ENCODE peak calls at places on chromosomes 2 and 18, in seven cellular contexts. G, Q, Y, S, L, N and E are unnamed samples.

GRCh38 chr2:238295144-238296112 is 7.0 kb upstream of the PER2 start:
- DNase-seq in G (no peak), Q (no peak), Y (no peak), S (no peak), L (no peak), N (no peak), E (no peak)

GRCh38 chr18:26477828-26478466 is 70.4 kb downstream of the KCTD1 start:
- DNase-seq in G (no peak), Q (no peak), Y (no peak), S (no peak), L (no peak), N (no peak), E (no peak)

GRCh38 chr2:65465857-65466256 is 33.5 kb upstream of the SPRED2 start:
- DNase-seq in G (no peak), Q (no peak), Y (no peak), S (no peak), L (no peak), N (no peak), E (no peak)

GRCh38 chr2:217105733-217106649 is 246.1 kb upstream of the TNP1 start:
- DNase-seq in G (no peak), Q (no peak), Y (no peak), S (peak), L (peak), N (no peak), E (no peak)

GRCh38 chr18:9866627-9867453 is 18.9 kb upstream of the TXNDC2 start:
- DNase-seq in G (no peak), Q (no peak), Y (no peak), S (no peak), L (peak), N (no peak), E (no peak)

GRCh38 chr18:34153711-34154110 is 71.0 kb downstream of the NOL4 start:
- DNase-seq in G (no peak), Q (no peak), Y (no peak), S (no peak), L (peak), N (no peak), E (no peak)

GRCh38 chr2:119590873-119591272 is 46.6 kb downstream of the CFAP221 start:
- DNase-seq in G (no peak), Q (no peak), Y (no peak), S (no peak), L (no peak), N (no peak), E (no peak)

GRCh38 chr2:183011741-183012140 is 26.5 kb downstream of the NCKAP1 start:
- DNase-seq in G (no peak), Q (no peak), Y (no peak), S (no peak), L (no peak), N (no peak), E (no peak)

GRCh38 chr18:57015036-57015805 is 131.7 kb upstream of the BOD1L2 start:
- DNase-seq in G (no peak), Q (no peak), Y (no peak), S (no peak), L (no peak), N (no peak), E (no peak)

GRCh38 chr2:7508220-7508943 is 591.2 kb downstream of the RNF144A start:
- DNase-seq in G (no peak), Q (no peak), Y (no peak), S (peak), L (no peak), N (no peak), E (no peak)

GRCh38 chr18:62982600-62983251 is 267.4 kb downstream of the PHLPP1 start:
- DNase-seq in G (peak), Q (peak), Y (peak), S (no peak), L (peak), N (peak), E (peak)

GRCh38 chr2:127573298-127573697 is 37.8 kb downstream of the MYO7B start:
- DNase-seq in G (no peak), Q (no peak), Y (no peak), S (no peak), L (no peak), N (no peak), E (no peak)

GRCh38 chr2:189608799-189609422 is 28.3 kb upstream of the SLC40A1 start:
- DNase-seq in G (no peak), Q (no peak), Y (no peak), S (peak), L (peak), N (no peak), E (no peak)

GRCh38 chr2:37829202-37829601 is 95.9 kb upstream of the RMDN2 start:
- DNase-seq in G (no peak), Q (no peak), Y (no peak), S (peak), L (peak), N (no peak), E (no peak)

GRCh38 chr2:18630101-18630500 is 40.7 kb upstream of the NT5C1B start:
- DNase-seq in G (no peak), Q (no peak), Y (no peak), S (no peak), L (peak), N (no peak), E (no peak)

GRCh38 chr18:48105317-48105716 is 174.9 kb upstream of the SMAD2 start:
- DNase-seq in G (no peak), Q (no peak), Y (no peak), S (no peak), L (no peak), N (no peak), E (no peak)

GRCh38 chr2:231920366-231920765 is 5.8 kb downstream of the NPPC start:
- DNase-seq in G (no peak), Q (no peak), Y (no peak), S (no peak), L (no peak), N (no peak), E (no peak)

GRCh38 chr2:74391209-74391579 is 11.1 kb upstream of the DCTN1 start:
- DNase-seq in G (no peak), Q (no peak), Y (no peak), S (no peak), L (peak), N (no peak), E (no peak)

GRCh38 chr2:33645861-33646260 is 46.8 kb upstream of the FAM98A start:
- DNase-seq in G (no peak), Q (no peak), Y (no peak), S (peak), L (peak), N (no peak), E (no peak)

GRCh38 chr2:16015210-16015902 is 75.0 kb downstream of the MYCN start:
- DNase-seq in G (no peak), Q (no peak), Y (no peak), S (no peak), L (no peak), N (no peak), E (no peak)

GRCh38 chr18:24878289-24878688 is 417.9 kb downstream of the HRH4 start:
- DNase-seq in G (no peak), Q (no peak), Y (no peak), S (no peak), L (peak), N (no peak), E (no peak)

GRCh38 chr2:67394734-67395133 is 2.4 kb upstream of the ETAA1 start:
- DNase-seq in G (no peak), Q (no peak), Y (no peak), S (no peak), L (peak), N (no peak), E (no peak)

GRCh38 chr2:82993631-82994030 is 1465.4 kb downstream of the SUCLG1 start:
- DNase-seq in G (no peak), Q (no peak), Y (no peak), S (peak), L (peak), N (no peak), E (no peak)

GRCh38 chr2:216897561-216898203 is 37.8 kb upstream of the TNP1 start:
- DNase-seq in G (no peak), Q (no peak), Y (no peak), S (no peak), L (no peak), N (no peak), E (no peak)

GRCh38 chr2:32931945-32932709 is 14.6 kb upstream of the LTBP1 start:
- DNase-seq in G (no peak), Q (no peak), Y (no peak), S (no peak), L (no peak), N (no peak), E (no peak)

GRCh38 chr2:216621292-216621691 is 11.9 kb upstream of the IGFBP2 start:
- DNase-seq in G (no peak), Q (no peak), Y (no peak), S (no peak), L (no peak), N (no peak), E (no peak)

GRCh38 chr18:69774831-69775230 is 172.8 kb downstream of the CD226 start:
- DNase-seq in G (no peak), Q (no peak), Y (no peak), S (no peak), L (no peak), N (no peak), E (no peak)

GRCh38 chr18:72762505-72763122 is 105.2 kb downstream of the NETO1 start:
- DNase-seq in G (no peak), Q (no peak), Y (peak), S (no peak), L (peak), N (no peak), E (no peak)

GRCh38 chr2:72278046-72278445 is 130.4 kb upstream of the CYP26B1 start:
- DNase-seq in G (no peak), Q (no peak), Y (no peak), S (no peak), L (peak), N (no peak), E (no peak)

GRCh38 chr2:217631091-217631490 is 371.7 kb downstream of the TNS1 start:
- DNase-seq in G (no peak), Q (no peak), Y (no peak), S (no peak), L (no peak), N (no peak), E (no peak)

GRCh38 chr2:170974304-170974993 is 45.4 kb downstream of the GORASP2 start:
- DNase-seq in G (no peak), Q (peak), Y (no peak), S (no peak), L (no peak), N (peak), E (no peak)

GRCh38 chr2:18432999-18433398 is 127.5 kb downstream of the RDH14 start:
- DNase-seq in G (no peak), Q (no peak), Y (no peak), S (no peak), L (peak), N (no peak), E (no peak)